ENCODE peak calls at places on chromosomes 5 and 9, in four cellular contexts. C is HepG2, N is K562, Q is GM12878. M is an unnamed sample.

GRCh38 chr5:66171349-66172344 is 27.5 kb downstream of the SREK1 start:
- DNase-seq in C (peak), N (peak), Q (no peak), M (no peak)

GRCh38 chr9:122446819-122447484 is 30.8 kb downstream of the OR1J1 start:
- DNase-seq in C (no peak), N (peak), Q (no peak), M (no peak)

GRCh38 chr5:146185161-146185560 is 2.7 kb upstream of the LARS1 start:
- DNase-seq in C (no peak), N (no peak), Q (no peak), M (no peak)

GRCh38 chr9:34547960-34548603 is 25.3 kb upstream of the ENHO start:
- DNase-seq in C (peak), N (peak), Q (no peak), M (peak)

GRCh38 chr5:72991394-72991793 is 35.6 kb downstream of the FCHO2 start:
- DNase-seq in C (no peak), N (no peak), Q (no peak), M (no peak)

GRCh38 chr5:150645070-150645700 is 4.7 kb downstream of the SYNPO start:
- DNase-seq in C (no peak), N (no peak), Q (no peak), M (no peak)

GRCh38 chr5:79868271-79868670 is 122.8 kb downstream of the MTX3 start:
- DNase-seq in C (no peak), N (no peak), Q (no peak), M (no peak)

GRCh38 chr5:171415115-171415730 is 4.2 kb upstream of the FGF18 start:
- DNase-seq in C (no peak), N (no peak), Q (no peak), M (no peak)

GRCh38 chr9:130634801-130635200 is 29.6 kb upstream of the PRDM12 start:
- DNase-seq in C (no peak), N (no peak), Q (no peak), M (no peak)

GRCh38 chr5:95861221-95861857 is 38.8 kb upstream of the GLRX start:
- DNase-seq in C (peak), N (no peak), Q (no peak), M (no peak)

GRCh38 chr5:163379298-163380155 is 57.9 kb upstream of the CCNG1 start:
- DNase-seq in C (peak), N (peak), Q (no peak), M (no peak)

GRCh38 chr5:131661931-131662330 is 26.9 kb upstream of the RAPGEF6 start:
- DNase-seq in C (no peak), N (no peak), Q (no peak), M (no peak)

GRCh38 chr5:90558344-90559192 is at the start of gene ADGRV1:
- DNase-seq in C (peak), N (peak), Q (no peak), M (peak)

GRCh38 chr9:77022783-77023440 is 3.5 kb downstream of the FOXB2 start:
- DNase-seq in C (no peak), N (no peak), Q (no peak), M (peak)

GRCh38 chr5:66929995-66930394 is 266.6 kb downstream of the CD180 start:
- DNase-seq in C (no peak), N (no peak), Q (no peak), M (no peak)

GRCh38 chr5:60387041-60387440 is 312.9 kb downstream of the DEPDC1B start:
- DNase-seq in C (no peak), N (no peak), Q (no peak), M (no peak)

GRCh38 chr5:60379907-60380306 is 320.1 kb downstream of the DEPDC1B start:
- DNase-seq in C (no peak), N (no peak), Q (peak), M (no peak)

GRCh38 chr5:60386398-60386797 is 313.6 kb downstream of the DEPDC1B start:
- DNase-seq in C (no peak), N (no peak), Q (no peak), M (peak)

GRCh38 chr5:60377826-60378225 is 322.1 kb downstream of the DEPDC1B start:
- DNase-seq in C (no peak), N (no peak), Q (no peak), M (no peak)

GRCh38 chr5:60382761-60383160 is 317.2 kb downstream of the DEPDC1B start:
- DNase-seq in C (no peak), N (no peak), Q (peak), M (no peak)
- TF ChIP-seq TCF7 in C (no peak), N (no peak), Q (no peak), M (no peak)

GRCh38 chr5:139843991-139844390 is 48.4 kb downstream of the PSD2 start:
- DNase-seq in C (no peak), N (no peak), Q (peak), M (no peak)

GRCh38 chr5:139839918-139840317 is 44.3 kb downstream of the PSD2 start:
- DNase-seq in C (no peak), N (no peak), Q (no peak), M (no peak)

GRCh38 chr5:139841549-139841948 is 45.9 kb downstream of the PSD2 start:
- DNase-seq in C (no peak), N (no peak), Q (no peak), M (no peak)

GRCh38 chr5:139844472-139845145 is 49.0 kb downstream of the PSD2 start:
- DNase-seq in C (peak), N (peak), Q (peak), M (peak)

DNA sequence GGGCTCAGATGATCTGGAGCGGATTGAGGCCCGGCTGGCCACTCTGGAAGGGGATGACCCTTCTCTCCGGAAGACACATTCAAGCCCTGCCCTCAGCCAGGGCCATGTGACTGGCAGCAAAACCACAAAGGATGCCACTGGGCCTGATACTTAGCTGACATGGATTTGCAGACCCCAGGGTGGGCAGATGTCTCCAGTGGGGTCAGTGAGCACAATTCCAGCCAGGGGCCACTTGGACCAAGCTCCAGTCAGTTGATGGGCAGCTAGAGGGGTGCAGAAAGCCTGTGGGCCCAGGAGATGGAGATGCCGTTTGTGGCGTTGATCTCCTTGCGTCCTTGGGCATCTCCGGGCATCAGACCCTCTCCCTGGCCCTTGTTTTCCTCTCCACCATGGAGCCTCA is 46.7 kb downstream of the PSD2 start:
- DNase-seq in C (no peak), N (no peak), Q (no peak), M (no peak)
- TF ChIP-seq ESRRA in C (no peak), N (no peak), Q (no peak), M (no peak)

DNA sequence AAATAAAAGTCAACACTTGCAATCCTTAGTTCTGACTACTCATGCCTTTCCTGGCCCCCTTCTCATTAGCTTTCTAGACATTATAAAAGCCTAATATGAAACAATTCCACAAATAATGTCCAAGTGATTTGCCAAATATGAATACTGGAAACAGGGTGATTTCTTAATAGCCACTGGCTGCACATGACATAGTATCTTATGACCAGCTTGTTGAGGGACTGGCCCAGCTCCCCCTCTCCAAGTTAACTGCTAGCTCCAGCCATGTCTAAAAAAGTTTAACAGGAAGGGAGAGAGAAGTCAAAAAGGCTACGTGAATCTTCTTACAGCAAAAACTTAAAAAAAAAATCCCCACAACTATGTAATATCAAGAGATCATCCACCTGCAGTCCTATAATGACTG is 1.5 kb downstream of the CERT1 start:
- DNase-seq in C (peak), N (no peak), Q (no peak), M (no peak)
- TF ChIP-seq TCF7 in C (no peak), N (no peak), Q (no peak), M (no peak)

GRCh38 chr9:26504057-26504456 is 388.5 kb downstream of the CAAP1 start:
- DNase-seq in C (no peak), N (no peak), Q (no peak), M (no peak)
- TF ChIP-seq ESRRA in C (no peak), N (no peak), Q (no peak), M (no peak)

GRCh38 chr9:84819446-84819845 is 149.9 kb downstream of the NTRK2 start:
- DNase-seq in C (no peak), N (no peak), Q (no peak), M (peak)
- TF ChIP-seq TCF7 in C (no peak), N (no peak), Q (no peak), M (no peak)

GRCh38 chr5:135895474-135896006 is at the start of gene IL9:
- DNase-seq in C (no peak), N (no peak), Q (no peak), M (no peak)
- TF ChIP-seq ESRRA in C (no peak), N (no peak), Q (no peak), M (no peak)

DNA sequence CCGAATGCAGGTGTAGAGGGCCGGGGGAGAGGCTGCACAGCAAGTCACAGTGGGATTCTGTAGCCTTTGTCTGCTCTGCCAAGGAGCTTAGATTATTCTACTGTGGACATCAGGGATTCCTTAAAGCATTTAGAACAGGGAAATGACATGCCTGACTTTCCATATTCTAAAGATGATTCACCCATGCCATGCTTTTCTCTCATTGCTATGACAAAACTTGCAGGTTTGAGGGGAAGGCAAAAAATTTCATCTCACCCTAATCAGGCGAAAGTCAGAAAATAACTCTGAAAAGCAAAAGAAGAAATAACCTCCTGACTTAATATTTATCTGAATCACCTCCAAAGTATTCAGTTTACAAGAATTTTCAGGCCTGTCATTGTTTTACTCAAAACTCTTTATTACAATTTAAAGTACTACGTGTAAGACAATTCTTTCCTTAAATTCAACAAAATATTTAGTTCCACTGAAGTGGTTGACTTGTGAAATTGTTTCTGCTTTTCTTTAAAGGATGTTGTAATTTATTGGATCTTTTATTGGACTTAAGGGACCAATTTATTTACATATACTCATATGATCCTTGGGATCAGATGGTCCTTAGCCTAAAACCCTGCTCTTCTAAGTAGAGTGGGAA is 30.0 kb upstream of the GAS1 start:
- DNase-seq in C (no peak), N (no peak), Q (no peak), M (no peak)
- TF ChIP-seq TCF7 in C (no peak), N (no peak), Q (no peak), M (no peak)

DNA sequence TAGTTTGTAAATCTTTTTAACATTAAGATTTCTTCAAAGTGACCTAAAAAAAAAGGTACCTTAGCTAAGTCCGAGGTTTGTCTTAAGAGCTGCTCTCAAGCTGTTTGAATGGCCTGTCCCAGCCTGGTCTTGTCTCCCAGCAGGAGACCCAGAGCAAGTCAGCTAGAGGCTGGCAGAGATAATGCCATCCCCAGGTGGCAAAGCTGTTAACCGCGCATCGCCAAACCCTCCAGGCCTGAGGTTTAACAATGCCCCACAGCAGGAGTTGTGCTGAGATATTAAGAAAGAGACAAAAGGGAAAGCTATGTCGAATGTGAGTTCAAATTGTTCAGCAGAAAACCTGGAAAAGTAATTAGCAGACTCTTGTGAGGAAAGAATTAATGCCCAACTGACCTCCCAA is 187.2 kb downstream of the FSTL4 start:
- DNase-seq in C (no peak), N (no peak), Q (no peak), M (no peak)
- TF ChIP-seq ESRRA in C (no peak), N (no peak), Q (no peak), M (no peak)

GRCh38 chr9:89802809-89803355 is 198.1 kb downstream of the GADD45G start:
- DNase-seq in C (no peak), N (no peak), Q (no peak), M (no peak)
- TF ChIP-seq TCF7 in C (no peak), N (no peak), Q (no peak), M (no peak)